ENCODE peak calls at places on chromosomes 3 and 15, in six cellular contexts. P is islet precursor cell; J is SK-MEL-5; F is NCI-H1092 treated with DMSO at 0.1 percent for 48 hours; Y is activated CD8-positive, alpha-beta T cell treated with anti-CD3 and anti-CD28 coated beads for 36 hours; D is Panc1. I is an unnamed sample.

GRCh38 chr3:39216176-39216790 is 23.9 kb upstream of the XIRP1 start:
- DNase-seq in J (no peak), F (no peak), D (no peak), Y (no peak), P (no peak), I (no peak)

GRCh38 chr3:128336337-128337156 is 130.1 kb downstream of the DNAJB8 start:
- DNase-seq in F (no peak), Y (no peak), D (no peak), P (no peak), J (no peak), I (no peak)

GRCh38 chr3:171155122-171155700 is 128.7 kb upstream of the SLC2A2 start:
- DNase-seq in F (no peak), P (peak), D (no peak), J (no peak), Y (no peak), I (peak)

GRCh38 chr3:157135671-157136396 is 24.1 kb downstream of the CCNL1 start:
- DNase-seq in Y (no peak), F (no peak), J (no peak), P (no peak), D (no peak), I (no peak)

GRCh38 chr15:90617668-90618097 is 88.0 kb downstream of the CRTC3 start:
- DNase-seq in J (no peak), Y (no peak), F (peak), D (no peak), P (no peak), I (no peak)

GRCh38 chr3:117611242-117611641 is 901.7 kb downstream of the TUSC7 start:
- DNase-seq in P (no peak), J (no peak), Y (no peak), F (peak), D (no peak), I (no peak)

GRCh38 chr3:81072591-81072990 is 688.9 kb downstream of the GBE1 start:
- DNase-seq in Y (no peak), P (no peak), J (no peak), D (no peak), F (no peak), I (no peak)

GRCh38 chr3:71659758-71660666 is 65.2 kb downstream of the EIF4E3 start:
- DNase-seq in J (no peak), F (no peak), D (no peak), Y (peak), P (no peak), I (no peak)

GRCh38 chr15:90823455-90823974 is 44.9 kb upstream of the FURIN start:
- DNase-seq in J (no peak), P (no peak), Y (no peak), D (no peak), F (no peak), I (no peak)

GRCh38 chr15:43469867-43470266 is 23.1 kb downstream of the TP53BP1 start:
- DNase-seq in P (no peak), J (no peak), F (no peak), Y (no peak), D (no peak), I (peak)

GRCh38 chr3:15728766-15729165 is 69.0 kb downstream of the ANKRD28 start:
- DNase-seq in P (no peak), Y (no peak), F (no peak), J (no peak), D (no peak), I (no peak)

GRCh38 chr15:41001524-41001923 is 48.3 kb downstream of the CHAC1 start:
- DNase-seq in F (no peak), P (no peak), J (peak), D (peak), Y (no peak), I (no peak)

GRCh38 chr15:74420193-74420905 is 13.4 kb downstream of the SEMA7A start:
- DNase-seq in J (no peak), Y (no peak), P (no peak), F (no peak), D (no peak), I (no peak)

GRCh38 chr3:122766430-122766829 is 27.2 kb downstream of the HSPBAP1 start:
- DNase-seq in F (no peak), D (no peak), P (no peak), J (no peak), Y (no peak), I (no peak)

I was measured in keratinocyte.